ENCODE peak calls at places on chromosomes 13 and 19, in nine cellular contexts. Q, P, H, Z, V, N, G, W and U are unnamed samples.

GRCh38 chr13:29883941-29884518 is 33.6 kb upstream of the UBL3 start:
- DNase-seq in Q (peak; percentile 63), P (no peak), H (no peak), Z (no peak), V (no peak), N (no peak), G (no peak), W (no peak), U (peak; percentile 37)

GRCh38 chr19:45952691-45953505 is 20.8 kb downstream of the NOVA2 start:
- DNase-seq in Q (peak; percentile 32), P (peak; percentile 81), H (peak; percentile 83), Z (peak; percentile 30), V (peak; percentile 8), N (no peak), G (no peak), W (no peak), U (no peak)

GRCh38 chr13:32391101-32391620 is 36.8 kb downstream of the N4BP2L1 start:
- DNase-seq in Q (no peak), P (no peak), H (no peak), Z (no peak), V (no peak), N (no peak), G (no peak), W (no peak), U (no peak)

GRCh38 chr19:30674656-30675055 is 302.5 kb downstream of the ZNF536 start:
- DNase-seq in Q (no peak), P (no peak), H (no peak), Z (no peak), V (no peak), N (no peak), G (no peak), W (no peak), U (no peak)

GRCh38 chr13:44050450-44051063 is 170.9 kb downstream of the LACC1 start:
- DNase-seq in Q (peak; percentile 41), P (no peak), H (peak; percentile 52), Z (no peak), V (peak; percentile 29), N (no peak), G (peak; percentile 23), W (peak; percentile 15), U (no peak)

GRCh38 chr13:95540848-95541247 is 11.7 kb upstream of the CLDN10 start:
- DNase-seq in Q (peak; percentile 22), P (no peak), H (no peak), Z (no peak), V (no peak), N (no peak), G (no peak), W (no peak), U (no peak)

GRCh38 chr13:48155850-48156249 is 60.9 kb upstream of the MED4 start:
- DNase-seq in Q (peak; percentile 82), P (no peak), H (peak; percentile 33), Z (no peak), V (no peak), N (no peak), G (no peak), W (no peak), U (no peak)

GRCh38 chr19:56162258-56162657 is 13.6 kb upstream of the GALP start:
- DNase-seq in Q (peak; percentile 74), P (no peak), H (no peak), Z (peak; percentile 26), V (no peak), N (no peak), G (no peak), W (no peak), U (no peak)

GRCh38 chr19:31352782-31353651 is 3.8 kb upstream of the TSHZ3 start:
- DNase-seq in Q (no peak), P (no peak), H (no peak), Z (no peak), V (no peak), N (no peak), G (no peak), W (no peak), U (no peak)

GRCh38 chr19:3457531-3458228 is 22.6 kb downstream of the SMIM24 start:
- DNase-seq in Q (no peak), P (no peak), H (no peak), Z (no peak), V (no peak), N (no peak), G (no peak), W (no peak), U (no peak)

GRCh38 chr13:22278336-22278929 is 607.6 kb downstream of the FGF9 start:
- DNase-seq in Q (peak; percentile 37), P (peak; percentile 8), H (peak; percentile 56), Z (peak; percentile 40), V (no peak), N (no peak), G (peak; percentile 6), W (peak; percentile 64), U (no peak)

GRCh38 chr13:113917523-113918371 is 53.9 kb upstream of the GAS6 start:
- DNase-seq in Q (no peak), P (no peak), H (no peak), Z (no peak), V (no peak), N (no peak), G (no peak), W (no peak), U (peak; percentile 53)

GRCh38 chr13:87498681-87499080 is 172.5 kb upstream of the SLITRK5 start:
- DNase-seq in Q (peak; percentile 2), P (no peak), H (no peak), Z (no peak), V (no peak), N (no peak), G (no peak), W (no peak), U (no peak)

GRCh38 chr13:101258071-101258470 is 158.2 kb downstream of the NALCN start:
- DNase-seq in Q (peak; percentile 91), P (no peak), H (peak; percentile 83), Z (peak; percentile 57), V (peak; percentile 86), N (peak; percentile 77), G (peak; percentile 61), W (no peak), U (no peak)

GRCh38 chr13:111371211-111371610 is 50.8 kb downstream of the TEX29 start:
- DNase-seq in Q (no peak), P (no peak), H (peak; percentile 4), Z (no peak), V (no peak), N (no peak), G (no peak), W (peak; percentile 0), U (peak; percentile 37)

GRCh38 chr19:42207767-42208259 is 9.7 kb downstream of the DEDD2 start:
- DNase-seq in Q (peak; percentile 85), P (no peak), H (peak; percentile 87), Z (no peak), V (peak; percentile 50), N (peak; percentile 40), G (no peak), W (no peak), U (no peak)

GRCh38 chr19:2469102-2469914 is 6.6 kb upstream of the GADD45B start:
- DNase-seq in Q (peak; percentile 86), P (no peak), H (peak; percentile 55), Z (peak; percentile 52), V (peak; percentile 86), N (no peak), G (no peak), W (no peak), U (no peak)

GRCh38 chr19:14150770-14151661 is 14.6 kb upstream of the ASF1B start:
- DNase-seq in Q (no peak), P (no peak), H (no peak), Z (no peak), V (no peak), N (no peak), G (no peak), W (no peak), U (no peak)

GRCh38 chr13:33446821-33447481 is 161.4 kb upstream of the STARD13 start:
- DNase-seq in Q (no peak), P (no peak), H (no peak), Z (no peak), V (no peak), N (no peak), G (no peak), W (no peak), U (no peak)

GRCh38 chr13:106143930-106144709 is 391.3 kb downstream of the EFNB2 start:
- DNase-seq in Q (peak; percentile 56), P (no peak), H (no peak), Z (no peak), V (no peak), N (no peak), G (no peak), W (no peak), U (no peak)

GRCh38 chr19:41302624-41303351 is 7.2 kb upstream of the CCDC97 start:
- DNase-seq in Q (no peak), P (no peak), H (no peak), Z (peak; percentile 73), V (no peak), N (no peak), G (no peak), W (no peak), U (no peak)

GRCh38 chr13:37418490-37418889 is 180.1 kb downstream of the POSTN start:
- DNase-seq in Q (no peak), P (no peak), H (no peak), Z (no peak), V (peak; percentile 41), N (no peak), G (no peak), W (no peak), U (no peak)

GRCh38 chr19:35055715-35056179 is 14.2 kb downstream of the HPN start:
- DNase-seq in Q (no peak), P (no peak), H (no peak), Z (no peak), V (no peak), N (no peak), G (no peak), W (no peak), U (no peak)

GRCh38 chr13:59472134-59472533 is 691.6 kb downstream of the DIAPH3 start:
- DNase-seq in Q (no peak), P (no peak), H (no peak), Z (no peak), V (no peak), N (peak; percentile 41), G (no peak), W (no peak), U (no peak)

GRCh38 chr19:54164369-54165068 is 5.0 kb upstream of the LENG1 start:
- DNase-seq in Q (peak; percentile 56), P (no peak), H (peak; percentile 63), Z (peak; percentile 71), V (no peak), N (no peak), G (no peak), W (peak; percentile 36), U (no peak)

GRCh38 chr13:113192902-113193301 is 15.6 kb downstream of the PCID2 start:
- DNase-seq in Q (no peak), P (no peak), H (peak; percentile 48), Z (no peak), V (peak; percentile 77), N (no peak), G (no peak), W (no peak), U (no peak)

GRCh38 chr19:16216744-16217670 is 19.3 kb downstream of the AP1M1 start:
- DNase-seq in Q (no peak), P (no peak), H (no peak), Z (no peak), V (no peak), N (no peak), G (no peak), W (no peak), U (no peak)

GRCh38 chr19:42281175-42282035 is 12.4 kb downstream of the CIC start:
- DNase-seq in Q (no peak), P (no peak), H (no peak), Z (no peak), V (no peak), N (no peak), G (peak; percentile 40), W (no peak), U (no peak)

GRCh38 chr13:66922444-66922843 is 307.7 kb downstream of the PCDH9 start:
- DNase-seq in Q (peak; percentile 45), P (no peak), H (no peak), Z (no peak), V (no peak), N (no peak), G (no peak), W (no peak), U (no peak)

GRCh38 chr13:113036401-113036800 is 67.4 kb downstream of the MCF2L start:
- DNase-seq in Q (no peak), P (no peak), H (no peak), Z (no peak), V (no peak), N (no peak), G (no peak), W (no peak), U (no peak)

GRCh38 chr13:112179421-112179820 is 112.5 kb downstream of the SOX1 start:
- DNase-seq in Q (no peak), P (no peak), H (no peak), Z (no peak), V (no peak), N (no peak), G (no peak), W (no peak), U (no peak)